ENCODE peak calls at places on chromosomes 1 and 21, in eight cellular contexts. One of them, this sample, is unnamed.

GRCh38 chr1:1079408-1080121 is 5.5 kb upstream of the RNF223 start:
- DNase-seq in HCT116: peak
- DNase-seq in body of pancreas: peak
- DNase-seq in GM23338: peak
- DNase-seq in astrocyte of the spinal cord: peak
- DNase-seq in stomach: peak
- DNase-seq in psoas muscle: peak
- DNase-seq in left lung: peak
- DNase-seq in this sample: peak

GRCh38 chr1:57341721-57342120 is 82.1 kb downstream of the DAB1 start:
- DNase-seq in HCT116: no peak
- DNase-seq in body of pancreas: no peak
- DNase-seq in GM23338: no peak
- DNase-seq in astrocyte of the spinal cord: no peak
- DNase-seq in stomach: no peak
- DNase-seq in psoas muscle: no peak
- DNase-seq in left lung: no peak
- DNase-seq in this sample: no peak

GRCh38 chr1:235011599-235012435 is 116.8 kb downstream of the TOMM20 start:
- DNase-seq in HCT116: peak
- DNase-seq in body of pancreas: no peak
- DNase-seq in GM23338: no peak
- DNase-seq in astrocyte of the spinal cord: peak
- DNase-seq in stomach: peak
- DNase-seq in psoas muscle: peak
- DNase-seq in left lung: peak
- DNase-seq in this sample: peak

GRCh38 chr1:19124273-19124672 is 85.8 kb downstream of the UBR4 start:
- DNase-seq in HCT116: no peak
- DNase-seq in body of pancreas: no peak
- DNase-seq in GM23338: no peak
- DNase-seq in astrocyte of the spinal cord: no peak
- DNase-seq in stomach: no peak
- DNase-seq in psoas muscle: no peak
- DNase-seq in left lung: no peak
- DNase-seq in this sample: no peak

GRCh38 chr1:48530727-48531351 is 58.8 kb upstream of the SPATA6 start:
- DNase-seq in HCT116: peak
- DNase-seq in body of pancreas: peak
- DNase-seq in GM23338: peak
- DNase-seq in astrocyte of the spinal cord: peak
- DNase-seq in stomach: peak
- DNase-seq in psoas muscle: peak
- DNase-seq in left lung: peak
- DNase-seq in this sample: peak

GRCh38 chr21:31644648-31645047 is 14.8 kb upstream of the SOD1 start:
- DNase-seq in HCT116: no peak
- DNase-seq in body of pancreas: no peak
- DNase-seq in GM23338: no peak
- DNase-seq in astrocyte of the spinal cord: no peak
- DNase-seq in stomach: peak
- DNase-seq in psoas muscle: no peak
- DNase-seq in left lung: no peak
- DNase-seq in this sample: peak

GRCh38 chr1:48027533-48027835 is 30.3 kb upstream of the TRABD2B start:
- DNase-seq in HCT116: no peak
- DNase-seq in body of pancreas: no peak
- DNase-seq in GM23338: no peak
- DNase-seq in astrocyte of the spinal cord: no peak
- DNase-seq in stomach: no peak
- DNase-seq in psoas muscle: no peak
- DNase-seq in left lung: no peak
- DNase-seq in this sample: no peak

GRCh38 chr1:110298991-110299390 is 40.2 kb upstream of the RBM15 start:
- DNase-seq in HCT116: no peak
- DNase-seq in body of pancreas: no peak
- DNase-seq in GM23338: no peak
- DNase-seq in astrocyte of the spinal cord: no peak
- DNase-seq in stomach: no peak
- DNase-seq in psoas muscle: no peak
- DNase-seq in left lung: no peak
- DNase-seq in this sample: no peak

GRCh38 chr1:234658143-234658542 is 48.2 kb upstream of the IRF2BP2 start:
- DNase-seq in HCT116: peak
- DNase-seq in body of pancreas: peak
- DNase-seq in GM23338: peak
- DNase-seq in astrocyte of the spinal cord: peak
- DNase-seq in stomach: peak
- DNase-seq in psoas muscle: peak
- DNase-seq in left lung: no peak
- DNase-seq in this sample: peak

GRCh38 chr1:115764541-115764940 is 4.0 kb downstream of the CASQ2 start:
- DNase-seq in HCT116: peak
- DNase-seq in body of pancreas: peak
- DNase-seq in GM23338: peak
- DNase-seq in astrocyte of the spinal cord: peak
- DNase-seq in stomach: peak
- DNase-seq in psoas muscle: no peak
- DNase-seq in left lung: no peak
- DNase-seq in this sample: peak
- TF ChIP-seq CTCF in HCT116: peak
- TF ChIP-seq CTCF in body of pancreas: no peak
- TF ChIP-seq CTCF in GM23338: peak
- TF ChIP-seq CTCF in astrocyte of the spinal cord: peak
- TF ChIP-seq CTCF in stomach: no peak
- TF ChIP-seq CTCF in psoas muscle: peak
- TF ChIP-seq CTCF in left lung: peak
- TF ChIP-seq CTCF in this sample: peak

GRCh38 chr1:156495401-156496140 is 5.0 kb downstream of the MEF2D start:
- DNase-seq in HCT116: no peak
- DNase-seq in body of pancreas: no peak
- DNase-seq in GM23338: no peak
- DNase-seq in astrocyte of the spinal cord: no peak
- DNase-seq in stomach: peak
- DNase-seq in psoas muscle: peak
- DNase-seq in left lung: no peak
- DNase-seq in this sample: no peak
- H3K4me3 ChIP-seq in HCT116: no peak
- H3K4me3 ChIP-seq in body of pancreas: no peak
- H3K4me3 ChIP-seq in GM23338: no peak
- H3K4me3 ChIP-seq in astrocyte of the spinal cord: no peak
- H3K4me3 ChIP-seq in stomach: peak
- H3K4me3 ChIP-seq in psoas muscle: peak
- H3K4me3 ChIP-seq in left lung: no peak
- H3K4me3 ChIP-seq in this sample: no peak

GRCh38 chr1:36211841-36212240 is 12.4 kb upstream of the THRAP3 start:
- DNase-seq in HCT116: no peak
- DNase-seq in body of pancreas: no peak
- DNase-seq in GM23338: no peak
- DNase-seq in astrocyte of the spinal cord: no peak
- DNase-seq in stomach: no peak
- DNase-seq in psoas muscle: no peak
- DNase-seq in left lung: no peak
- DNase-seq in this sample: no peak

GRCh38 chr1:36212782-36213181 is 11.5 kb upstream of the THRAP3 start:
- DNase-seq in HCT116: no peak
- DNase-seq in body of pancreas: no peak
- DNase-seq in GM23338: no peak
- DNase-seq in astrocyte of the spinal cord: no peak
- DNase-seq in stomach: no peak
- DNase-seq in psoas muscle: no peak
- DNase-seq in left lung: no peak
- DNase-seq in this sample: no peak

GRCh38 chr1:36223373-36223995 is 759 bp upstream of the THRAP3 start:
- DNase-seq in HCT116: no peak
- DNase-seq in body of pancreas: no peak
- DNase-seq in GM23338: peak
- DNase-seq in astrocyte of the spinal cord: peak
- DNase-seq in stomach: no peak
- DNase-seq in psoas muscle: no peak
- DNase-seq in left lung: no peak
- DNase-seq in this sample: peak

GRCh38 chr1:36222481-36223372 is 1.5 kb upstream of the THRAP3 start:
- DNase-seq in HCT116: no peak
- DNase-seq in body of pancreas: no peak
- DNase-seq in GM23338: peak
- DNase-seq in astrocyte of the spinal cord: no peak
- DNase-seq in stomach: peak
- DNase-seq in psoas muscle: no peak
- DNase-seq in left lung: no peak
- DNase-seq in this sample: no peak

DNA sequence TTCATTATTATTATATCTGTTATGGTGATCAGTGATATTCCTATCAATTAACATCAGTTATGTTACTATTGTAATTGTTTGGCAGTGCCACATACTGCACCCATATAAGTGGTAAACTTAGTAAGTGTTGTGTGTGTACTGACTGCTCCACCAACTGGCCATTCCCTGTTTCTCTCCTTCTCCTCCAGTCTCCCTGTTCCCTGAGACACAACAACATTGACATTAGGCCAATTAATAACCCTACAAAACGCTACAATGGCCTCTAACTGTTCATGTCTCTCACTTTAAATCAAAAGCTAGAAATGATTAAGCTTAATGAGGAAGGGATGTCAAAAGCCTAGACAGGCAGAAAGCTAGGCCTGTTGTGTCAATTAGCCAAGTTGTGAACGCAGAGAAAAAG is 6.6 kb upstream of the THRAP3 start:
- DNase-seq in HCT116: peak
- DNase-seq in body of pancreas: no peak
- DNase-seq in GM23338: no peak
- DNase-seq in astrocyte of the spinal cord: peak
- DNase-seq in stomach: no peak
- DNase-seq in psoas muscle: no peak
- DNase-seq in left lung: no peak
- DNase-seq in this sample: peak
- TF ChIP-seq CTCF in HCT116: peak
- TF ChIP-seq CTCF in body of pancreas: no peak
- TF ChIP-seq CTCF in GM23338: peak
- TF ChIP-seq CTCF in astrocyte of the spinal cord: peak
- TF ChIP-seq CTCF in stomach: no peak
- TF ChIP-seq CTCF in psoas muscle: peak
- TF ChIP-seq CTCF in left lung: no peak
- TF ChIP-seq CTCF in this sample: peak

GRCh38 chr1:50775740-50776139 is 184.3 kb downstream of the FAF1 start:
- DNase-seq in HCT116: no peak
- DNase-seq in body of pancreas: no peak
- DNase-seq in GM23338: no peak
- DNase-seq in astrocyte of the spinal cord: no peak
- DNase-seq in stomach: no peak
- DNase-seq in psoas muscle: no peak
- DNase-seq in left lung: no peak
- DNase-seq in this sample: no peak
- H3K4me3 ChIP-seq in HCT116: no peak
- H3K4me3 ChIP-seq in body of pancreas: no peak
- H3K4me3 ChIP-seq in GM23338: no peak
- H3K4me3 ChIP-seq in astrocyte of the spinal cord: no peak
- H3K4me3 ChIP-seq in stomach: no peak
- H3K4me3 ChIP-seq in psoas muscle: no peak
- H3K4me3 ChIP-seq in left lung: no peak
- H3K4me3 ChIP-seq in this sample: no peak

GRCh38 chr1:205939690-205940330 is 3.4 kb downstream of the SLC26A9 start:
- DNase-seq in HCT116: peak
- DNase-seq in body of pancreas: peak
- DNase-seq in GM23338: peak
- DNase-seq in astrocyte of the spinal cord: no peak
- DNase-seq in stomach: peak
- DNase-seq in psoas muscle: no peak
- DNase-seq in left lung: no peak
- DNase-seq in this sample: no peak
- TF ChIP-seq CTCF in HCT116: no peak
- TF ChIP-seq CTCF in body of pancreas: peak
- TF ChIP-seq CTCF in GM23338: peak
- TF ChIP-seq CTCF in astrocyte of the spinal cord: peak
- TF ChIP-seq CTCF in stomach: no peak
- TF ChIP-seq CTCF in psoas muscle: no peak
- TF ChIP-seq CTCF in left lung: no peak
- TF ChIP-seq CTCF in this sample: no peak

DNA sequence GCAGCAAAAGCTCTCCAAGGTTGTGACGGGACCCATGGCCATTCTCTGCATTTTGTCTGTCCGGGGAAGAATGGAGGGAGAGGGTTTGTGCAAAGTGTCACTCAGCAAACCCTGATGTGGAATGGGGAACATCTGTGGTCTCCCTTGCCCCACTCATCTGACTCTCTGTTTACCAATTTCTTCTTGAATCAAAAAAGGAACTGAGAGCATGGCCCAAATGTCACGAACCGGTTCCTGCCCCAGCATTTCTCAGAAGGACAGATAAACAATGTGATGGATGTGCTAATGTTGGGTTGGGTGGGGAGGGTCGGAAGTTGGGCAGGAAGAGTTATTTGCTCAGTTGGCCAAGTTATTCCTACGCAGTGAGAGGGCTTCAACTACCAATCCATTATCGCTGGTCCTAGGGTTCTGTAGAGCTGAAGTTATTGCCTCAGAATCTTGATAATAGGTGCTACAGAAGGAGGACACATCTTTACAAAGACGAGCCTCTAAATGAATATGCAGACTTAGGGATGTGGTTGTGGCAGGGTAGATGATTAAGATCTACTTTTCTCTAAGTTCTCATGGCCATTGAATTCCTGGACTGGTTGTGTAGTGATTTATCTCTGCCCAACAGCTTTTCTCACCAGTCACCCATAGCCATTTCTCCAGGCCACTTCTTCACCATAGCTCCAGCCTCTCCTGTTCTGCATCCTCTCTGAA is 9.6 kb upstream of the DUSP12 start:
- DNase-seq in HCT116: no peak
- DNase-seq in body of pancreas: no peak
- DNase-seq in GM23338: no peak
- DNase-seq in astrocyte of the spinal cord: no peak
- DNase-seq in stomach: no peak
- DNase-seq in psoas muscle: no peak
- DNase-seq in left lung: no peak
- DNase-seq in this sample: no peak
- H3K4me3 ChIP-seq in HCT116: no peak
- H3K4me3 ChIP-seq in body of pancreas: no peak
- H3K4me3 ChIP-seq in GM23338: no peak
- H3K4me3 ChIP-seq in astrocyte of the spinal cord: no peak
- H3K4me3 ChIP-seq in stomach: no peak
- H3K4me3 ChIP-seq in psoas muscle: no peak
- H3K4me3 ChIP-seq in left lung: no peak
- H3K4me3 ChIP-seq in this sample: no peak

This sample was measured in fibroblast of pulmonary artery.